ENCODE peak calls at places on chromosome 5, in eight cellular contexts. Q is GM12865, O is bronchial epithelial cell, P is left ventricle myocardium inferior, G is AG04450, V is fibroblast of the aortic adventitia, I is AG10803, Z is pancreas. M is an unnamed sample.

GRCh38 chr5:146877783-146878470 is 630 bp downstream of the PPP2R2B start:
- DNase-seq in I (peak; percentile 2), G (no peak), P (no peak), O (no peak), Q (no peak), V (peak; percentile 4), Z (peak; percentile 15), M (no peak)

GRCh38 chr5:65043843-65044359 is 275.2 kb downstream of the CWC27 start:
- DNase-seq in I (no peak), O (no peak), Z (no peak), V (no peak), P (no peak), G (no peak), Q (peak; percentile 35), M (no peak)

GRCh38 chr5:137751869-137752491 is 2.2 kb downstream of the HNRNPA0 start:
- DNase-seq in P (no peak), O (peak; percentile 79), I (peak; percentile 89), Q (peak; percentile 51), G (no peak), Z (peak; percentile 36), V (peak; percentile 91), M (peak; percentile 88)

GRCh38 chr5:57841671-57842375 is 359.2 kb upstream of the ACTBL2 start:
- DNase-seq in V (peak; percentile 96), O (peak; percentile 99), Z (no peak), I (peak; percentile 99), Q (no peak), P (no peak), G (peak; percentile 90), M (peak; percentile 97)

GRCh38 chr5:32711693-32712462 is 757 bp downstream of the NPR3 start:
- DNase-seq in I (peak; percentile 65), V (peak; percentile 65), P (peak; percentile 50), G (no peak), Q (no peak), Z (peak; percentile 11), O (no peak), M (peak; percentile 25)

GRCh38 chr5:176559683-176560082 is 10.5 kb downstream of the CDHR2 start:
- DNase-seq in P (no peak), Q (peak; percentile 27), Z (no peak), V (no peak), G (no peak), I (no peak), O (peak; percentile 56), M (no peak)

GRCh38 chr5:143924311-143924710 is 112.3 kb downstream of the HMHB1 start:
- DNase-seq in G (no peak), I (peak; percentile 13), O (no peak), Z (no peak), V (no peak), Q (no peak), P (no peak), M (no peak)

GRCh38 chr5:1060535-1060981 is 51.3 kb downstream of the SLC12A7 start:
- DNase-seq in Z (no peak), I (no peak), Q (no peak), G (no peak), V (no peak), O (no peak), P (peak; percentile 14), M (no peak)

GRCh38 chr5:68652507-68652906 is 437.0 kb downstream of the PIK3R1 start:
- DNase-seq in I (peak; percentile 74), Z (peak; percentile 29), Q (no peak), P (no peak), G (no peak), O (peak; percentile 15), V (peak; percentile 82), M (peak; percentile 30)

GRCh38 chr5:31954091-31954490 is 220.0 kb downstream of the GOLPH3 start:
- DNase-seq in Q (no peak), O (no peak), P (no peak), Z (no peak), G (no peak), I (peak; percentile 79), V (no peak), M (no peak)

GRCh38 chr5:175872287-175873089 is 1.1 kb downstream of the CPLX2 start:
- DNase-seq in G (no peak), Q (no peak), O (no peak), V (no peak), I (no peak), Z (no peak), P (no peak), M (no peak)

GRCh38 chr5:142110988-142111687 is 2.6 kb downstream of the NDFIP1 start:
- DNase-seq in Q (no peak), V (no peak), I (no peak), P (no peak), G (no peak), Z (no peak), O (no peak), M (no peak)

GRCh38 chr5:136819526-136820302 is 454.4 kb upstream of the TRPC7 start:
- DNase-seq in O (no peak), V (no peak), I (no peak), Z (no peak), P (no peak), Q (no peak), G (no peak), M (no peak)

GRCh38 chr5:156051972-156052371 is 275.0 kb upstream of the SGCD start:
- DNase-seq in I (no peak), Q (no peak), O (no peak), P (no peak), Z (no peak), V (no peak), G (no peak), M (no peak)

GRCh38 chr5:67774796-67775195 is 440.8 kb upstream of the PIK3R1 start:
- DNase-seq in P (no peak), I (no peak), G (no peak), O (no peak), Q (no peak), V (no peak), Z (no peak), M (no peak)

GRCh38 chr5:59500014-59500413 is 393.5 kb downstream of the PDE4D start:
- DNase-seq in P (no peak), I (no peak), Q (no peak), V (no peak), G (no peak), O (no peak), Z (no peak), M (peak; percentile 31)

GRCh38 chr5:64147849-64148441 is 17.7 kb upstream of the RNF180 start:
- DNase-seq in P (peak; percentile 54), G (no peak), Z (peak; percentile 72), V (peak; percentile 61), O (peak; percentile 49), I (peak; percentile 40), Q (peak; percentile 30), M (peak; percentile 70)

GRCh38 chr5:110376281-110376916 is 350.1 kb downstream of the TMEM232 start:
- DNase-seq in P (no peak), G (no peak), I (peak; percentile 96), Q (no peak), Z (no peak), O (no peak), V (no peak), M (no peak)

DNA sequence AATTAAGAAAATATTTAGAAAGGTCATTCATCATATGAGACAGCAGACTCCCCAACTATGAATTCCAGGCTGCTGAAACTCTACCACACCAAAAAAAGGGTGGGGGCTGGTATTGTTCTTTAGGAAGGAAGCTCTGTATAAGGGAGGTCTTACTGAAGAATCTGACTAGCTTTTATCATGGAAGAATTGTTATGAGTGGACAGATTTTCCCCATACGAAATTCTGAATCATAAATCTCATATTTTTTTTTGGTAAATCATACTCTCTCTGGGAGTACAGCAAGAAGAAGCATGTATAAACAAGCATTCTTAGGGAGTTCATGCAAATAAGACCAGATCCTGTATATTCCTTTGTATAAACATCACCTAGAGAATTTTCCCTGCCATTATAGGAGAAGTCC is 220.0 kb downstream of the SLC12A2 start:
- DNase-seq in P (no peak), Q (no peak), O (peak; percentile 80), I (no peak), G (no peak), Z (no peak), V (peak; percentile 4), M (no peak)
- TF ChIP-seq CTCF in P (no peak), Q (no peak), O (no peak), I (no peak), G (no peak), Z (no peak), V (no peak), M (no peak)

DNA sequence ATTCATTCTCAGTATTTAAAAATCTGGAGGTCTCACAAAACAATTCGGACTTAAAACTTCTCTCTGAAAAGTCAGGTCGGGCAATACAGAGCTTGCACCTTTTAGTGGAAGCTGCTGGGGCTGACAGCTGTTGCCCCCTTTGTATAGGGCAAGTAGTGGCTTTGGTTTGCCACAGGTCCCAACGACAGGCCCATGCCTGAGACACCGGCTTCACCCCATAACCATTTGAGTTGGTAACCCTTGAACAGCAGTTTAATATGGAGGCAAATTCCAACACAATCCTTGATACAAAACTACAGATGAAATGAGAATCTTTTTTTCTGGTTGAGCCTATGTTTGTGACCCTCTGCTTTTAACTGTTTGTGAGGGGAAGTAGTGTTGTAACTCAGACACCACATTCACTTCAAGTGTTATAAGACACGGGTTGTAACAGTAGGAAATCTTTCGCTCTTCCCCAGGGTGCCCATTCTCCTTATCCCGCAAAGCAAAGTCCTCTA is 763 bp upstream of the GLRX start:
- DNase-seq in Q (peak; percentile 45), I (no peak), G (no peak), P (no peak), Z (no peak), O (no peak), V (no peak), M (no peak)
- H3K4me3 ChIP-seq in Q (peak overlapping the region; percentile 63), I (peak overlapping the region; percentile 95), G (peak overlapping the region; percentile 94), P (peak overlapping the region; percentile 89), Z (no peak overlapping the region), O (no peak overlapping the region), V (peak overlapping the region; percentile 94), M (peak overlapping the region; percentile 77)

GRCh38 chr5:72991394-72991793 is 35.6 kb downstream of the FCHO2 start:
- DNase-seq in P (no peak), O (no peak), I (no peak), Q (no peak), Z (no peak), V (no peak), G (no peak), M (no peak)

GRCh38 chr5:72994578-72994977 is 38.7 kb downstream of the FCHO2 start:
- DNase-seq in Q (no peak), V (no peak), O (no peak), P (no peak), I (no peak), Z (no peak), G (no peak), M (no peak)

GRCh38 chr5:72985719-72986118 is 29.9 kb downstream of the FCHO2 start:
- DNase-seq in V (no peak), Z (no peak), O (no peak), G (no peak), I (no peak), P (no peak), Q (no peak), M (no peak)

GRCh38 chr5:72988769-72989168 is 32.9 kb downstream of the FCHO2 start:
- DNase-seq in V (peak; percentile 14), I (no peak), Z (no peak), O (no peak), G (no peak), Q (no peak), P (no peak), M (peak; percentile 16)
- TF ChIP-seq CTCF in V (no peak), I (no peak), Z (no peak), O (no peak), G (no peak), Q (no peak), P (no peak), M (no peak)

DNA sequence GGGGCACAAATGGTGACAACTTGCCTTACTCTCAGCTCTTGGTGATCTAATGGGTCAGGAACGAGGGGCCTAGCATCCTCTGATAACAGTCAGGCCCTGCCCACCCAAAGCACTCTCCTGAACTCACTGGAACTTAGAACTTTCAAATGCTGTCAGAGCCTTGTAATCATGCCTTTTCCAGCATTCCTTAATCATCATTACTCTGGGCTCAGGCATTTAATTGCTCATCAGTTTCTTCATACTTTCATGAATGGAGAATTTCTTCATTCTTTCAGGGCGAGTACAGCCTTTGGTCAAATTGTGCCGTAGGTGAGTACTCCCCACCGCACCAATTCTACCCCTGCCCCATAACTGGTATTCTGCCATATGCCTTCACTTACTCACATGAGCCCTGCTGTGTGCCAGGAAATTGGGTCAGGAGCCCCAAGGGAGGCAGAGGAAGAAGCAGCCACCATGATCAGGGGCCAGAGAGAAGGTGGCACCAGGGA is 30.2 kb upstream of the DUSP1 start:
- DNase-seq in Z (no peak), O (peak; percentile 99), V (peak; percentile 96), Q (no peak), I (peak; percentile 95), G (peak; percentile 70), P (no peak), M (peak; percentile 94)
- H3K4me3 ChIP-seq in Z (no peak overlapping the region), O (no peak overlapping the region), V (no peak overlapping the region), Q (no peak overlapping the region), I (no peak overlapping the region), G (no peak overlapping the region), P (no peak overlapping the region), M (no peak overlapping the region)